ENCODE peak calls at places on chromosomes 4 and X, in seven cellular contexts. One of them, this sample, is unnamed.

GRCh38 chrX:144637731-144638130 is 609.6 kb upstream of the SPANXN1 start:
- DNase-seq in DMS153: no peak
- DNase-seq in EH: no peak
- DNase-seq in mesendoderm: no peak
- DNase-seq in stimulated activated CD4-positive, alpha-beta T cell treated with anti-CD3 and anti-CD28 coated beads, Interleukin-12 subunit alpha, Interleukin-12 subunit beta, amount 100 ng/mL, for 48 hours: no peak
- DNase-seq in activated T-cell treated with anti-CD3 and anti-CD28 coated beads for 1 hour: no peak
- DNase-seq in Ammon's horn: no peak
- DNase-seq in this sample: no peak

GRCh38 chrX:116823677-116824076 is 360.9 kb upstream of the CT83 start:
- DNase-seq in activated T-cell treated with anti-CD3 and anti-CD28 coated beads for 1 hour: no peak
- DNase-seq in DMS153: no peak
- DNase-seq in stimulated activated CD4-positive, alpha-beta T cell treated with anti-CD3 and anti-CD28 coated beads, Interleukin-12 subunit alpha, Interleukin-12 subunit beta, amount 100 ng/mL, for 48 hours: no peak
- DNase-seq in EH: no peak
- DNase-seq in Ammon's horn: no peak
- DNase-seq in mesendoderm: no peak
- DNase-seq in this sample: no peak

GRCh38 chr4:47383829-47384427 is 79.6 kb downstream of the COMMD8 start:
- DNase-seq in mesendoderm: peak; percentile 27
- DNase-seq in stimulated activated CD4-positive, alpha-beta T cell treated with anti-CD3 and anti-CD28 coated beads, Interleukin-12 subunit alpha, Interleukin-12 subunit beta, amount 100 ng/mL, for 48 hours: no peak
- DNase-seq in Ammon's horn: peak; percentile 47
- DNase-seq in EH: peak; percentile 56
- DNase-seq in activated T-cell treated with anti-CD3 and anti-CD28 coated beads for 1 hour: no peak
- DNase-seq in DMS153: peak; percentile 0
- DNase-seq in this sample: peak; percentile 32

GRCh38 chrX:118513120-118513899 is 17.7 kb downstream of the DOCK11 start:
- DNase-seq in Ammon's horn: no peak
- DNase-seq in stimulated activated CD4-positive, alpha-beta T cell treated with anti-CD3 and anti-CD28 coated beads, Interleukin-12 subunit alpha, Interleukin-12 subunit beta, amount 100 ng/mL, for 48 hours: no peak
- DNase-seq in EH: peak; percentile 47
- DNase-seq in DMS153: no peak
- DNase-seq in mesendoderm: no peak
- DNase-seq in activated T-cell treated with anti-CD3 and anti-CD28 coated beads for 1 hour: no peak
- DNase-seq in this sample: no peak

GRCh38 chr4:147944264-147944663 is 212.4 kb downstream of the ARHGAP10 start:
- DNase-seq in activated T-cell treated with anti-CD3 and anti-CD28 coated beads for 1 hour: no peak
- DNase-seq in DMS153: no peak
- DNase-seq in mesendoderm: no peak
- DNase-seq in Ammon's horn: no peak
- DNase-seq in EH: no peak
- DNase-seq in stimulated activated CD4-positive, alpha-beta T cell treated with anti-CD3 and anti-CD28 coated beads, Interleukin-12 subunit alpha, Interleukin-12 subunit beta, amount 100 ng/mL, for 48 hours: no peak
- DNase-seq in this sample: no peak

GRCh38 chrX:150643958-150644357 is 49.2 kb upstream of the MTMR1 start:
- DNase-seq in EH: no peak
- DNase-seq in mesendoderm: no peak
- DNase-seq in Ammon's horn: no peak
- DNase-seq in stimulated activated CD4-positive, alpha-beta T cell treated with anti-CD3 and anti-CD28 coated beads, Interleukin-12 subunit alpha, Interleukin-12 subunit beta, amount 100 ng/mL, for 48 hours: no peak
- DNase-seq in activated T-cell treated with anti-CD3 and anti-CD28 coated beads for 1 hour: no peak
- DNase-seq in DMS153: no peak
- DNase-seq in this sample: no peak

GRCh38 chrX:133608406-133608805 is 193.1 kb upstream of the GPC4 start:
- DNase-seq in activated T-cell treated with anti-CD3 and anti-CD28 coated beads for 1 hour: no peak
- DNase-seq in mesendoderm: no peak
- DNase-seq in Ammon's horn: no peak
- DNase-seq in EH: no peak
- DNase-seq in DMS153: no peak
- DNase-seq in stimulated activated CD4-positive, alpha-beta T cell treated with anti-CD3 and anti-CD28 coated beads, Interleukin-12 subunit alpha, Interleukin-12 subunit beta, amount 100 ng/mL, for 48 hours: no peak
- DNase-seq in this sample: no peak

GRCh38 chr4:169745291-169745690 is 12.5 kb downstream of the HPF1 start:
- DNase-seq in EH: peak; percentile 78
- DNase-seq in DMS153: no peak
- DNase-seq in activated T-cell treated with anti-CD3 and anti-CD28 coated beads for 1 hour: no peak
- DNase-seq in mesendoderm: no peak
- DNase-seq in stimulated activated CD4-positive, alpha-beta T cell treated with anti-CD3 and anti-CD28 coated beads, Interleukin-12 subunit alpha, Interleukin-12 subunit beta, amount 100 ng/mL, for 48 hours: no peak
- DNase-seq in Ammon's horn: no peak
- DNase-seq in this sample: no peak

GRCh38 chr4:52873861-52874343 is 11.8 kb downstream of the RASL11B start:
- DNase-seq in activated T-cell treated with anti-CD3 and anti-CD28 coated beads for 1 hour: no peak
- DNase-seq in DMS153: no peak
- DNase-seq in EH: no peak
- DNase-seq in mesendoderm: peak; percentile 98
- DNase-seq in Ammon's horn: no peak
- DNase-seq in stimulated activated CD4-positive, alpha-beta T cell treated with anti-CD3 and anti-CD28 coated beads, Interleukin-12 subunit alpha, Interleukin-12 subunit beta, amount 100 ng/mL, for 48 hours: no peak
- DNase-seq in this sample: peak; percentile 75

This sample was measured in H7.